ENCODE peak calls at places on chromosome 19, in seven cellular contexts. H, T, Q, W, A, X and G are unnamed samples.

GRCh38 chr19:51354742-51355148 is 11.4 kb downstream of the ETFB start:
- DNase-seq in H (peak; percentile 56), T (no peak), Q (no peak), W (no peak), A (no peak), X (no peak), G (no peak)

GRCh38 chr19:50607874-50608785 is 31.6 kb downstream of the SYT3 start:
- DNase-seq in H (peak; percentile 32), T (no peak), Q (peak; percentile 60), W (no peak), A (peak; percentile 47), X (peak; percentile 84), G (peak; percentile 81)

GRCh38 chr19:49997709-49998108 is 27.5 kb downstream of the VRK3 start:
- DNase-seq in H (peak; percentile 11), T (no peak), Q (no peak), W (no peak), A (no peak), X (no peak), G (no peak)

GRCh38 chr19:465056-465816 is 4.4 kb upstream of the SHC2 start:
- DNase-seq in H (no peak), T (no peak), Q (no peak), W (no peak), A (no peak), X (no peak), G (no peak)

GRCh38 chr19:4208385-4209094 is 20.8 kb upstream of the EBI3 start:
- DNase-seq in H (peak; percentile 32), T (no peak), Q (peak; percentile 65), W (no peak), A (no peak), X (no peak), G (no peak)

GRCh38 chr19:35942235-35942634 is 6.1 kb downstream of the LRFN3 start:
- DNase-seq in H (no peak), T (no peak), Q (no peak), W (no peak), A (no peak), X (no peak), G (no peak)

GRCh38 chr19:38617283-38617763 is 430 bp downstream of the MAP4K1 start:
- DNase-seq in H (no peak), T (no peak), Q (no peak), W (no peak), A (no peak), X (peak; percentile 74), G (no peak)

GRCh38 chr19:17086811-17087210 is 11.2 kb downstream of the MYO9B start:
- DNase-seq in H (no peak), T (no peak), Q (no peak), W (no peak), A (no peak), X (no peak), G (no peak)

GRCh38 chr19:48807590-48808308 is 3.1 kb downstream of the BCAT2 start:
- DNase-seq in H (no peak), T (no peak), Q (peak; percentile 71), W (no peak), A (no peak), X (no peak), G (no peak)

GRCh38 chr19:823565-824121 is 1.9 kb upstream of the PLPPR3 start:
- DNase-seq in H (no peak), T (no peak), Q (no peak), W (peak; percentile 79), A (no peak), X (no peak), G (no peak)

GRCh38 chr19:17260842-17261325 is 3.7 kb downstream of the USHBP1 start:
- DNase-seq in H (peak; percentile 50), T (peak; percentile 43), Q (peak; percentile 90), W (peak; percentile 86), A (peak; percentile 84), X (peak; percentile 97), G (peak; percentile 89)

GRCh38 chr19:15371786-15372380 is 7.7 kb downstream of the AKAP8 start:
- DNase-seq in H (no peak), T (no peak), Q (no peak), W (no peak), A (no peak), X (peak; percentile 62), G (no peak)

GRCh38 chr19:789473-790052 is 7.7 kb upstream of the PTBP1 start:
- DNase-seq in H (no peak), T (no peak), Q (no peak), W (no peak), A (no peak), X (no peak), G (no peak)

GRCh38 chr19:1449467-1450442 is at the start of gene APC2:
- DNase-seq in H (no peak), T (no peak), Q (no peak), W (no peak), A (no peak), X (no peak), G (no peak)

GRCh38 chr19:19257836-19258588 is 15.1 kb downstream of the TM6SF2 start:
- DNase-seq in H (no peak), T (no peak), Q (no peak), W (no peak), A (no peak), X (no peak), G (no peak)

GRCh38 chr19:18940791-18941627 is at the start of gene HOMER3:
- DNase-seq in H (peak; percentile 38), T (peak; percentile 76), Q (peak; percentile 86), W (peak; percentile 78), A (peak; percentile 84), X (peak; percentile 95), G (peak; percentile 87)

GRCh38 chr19:45250832-45251451 is at the start of gene MARK4:
- DNase-seq in H (peak; percentile 39), T (no peak), Q (peak; percentile 76), W (no peak), A (peak; percentile 54), X (peak; percentile 89), G (peak; percentile 72)

GRCh38 chr19:45249261-45250033 is 1.6 kb upstream of the MARK4 start:
- DNase-seq in H (no peak), T (no peak), Q (no peak), W (no peak), A (no peak), X (no peak), G (no peak)

GRCh38 chr19:45251452-45252354 is 632 bp downstream of the MARK4 start:
- DNase-seq in H (no peak), T (no peak), Q (no peak), W (no peak), A (no peak), X (peak; percentile 84), G (no peak)

GRCh38 chr19:45247136-45247535 is 1.9 kb upstream of the EXOC3L2 start:
- DNase-seq in H (no peak), T (no peak), Q (no peak), W (no peak), A (no peak), X (no peak), G (no peak)

DNA sequence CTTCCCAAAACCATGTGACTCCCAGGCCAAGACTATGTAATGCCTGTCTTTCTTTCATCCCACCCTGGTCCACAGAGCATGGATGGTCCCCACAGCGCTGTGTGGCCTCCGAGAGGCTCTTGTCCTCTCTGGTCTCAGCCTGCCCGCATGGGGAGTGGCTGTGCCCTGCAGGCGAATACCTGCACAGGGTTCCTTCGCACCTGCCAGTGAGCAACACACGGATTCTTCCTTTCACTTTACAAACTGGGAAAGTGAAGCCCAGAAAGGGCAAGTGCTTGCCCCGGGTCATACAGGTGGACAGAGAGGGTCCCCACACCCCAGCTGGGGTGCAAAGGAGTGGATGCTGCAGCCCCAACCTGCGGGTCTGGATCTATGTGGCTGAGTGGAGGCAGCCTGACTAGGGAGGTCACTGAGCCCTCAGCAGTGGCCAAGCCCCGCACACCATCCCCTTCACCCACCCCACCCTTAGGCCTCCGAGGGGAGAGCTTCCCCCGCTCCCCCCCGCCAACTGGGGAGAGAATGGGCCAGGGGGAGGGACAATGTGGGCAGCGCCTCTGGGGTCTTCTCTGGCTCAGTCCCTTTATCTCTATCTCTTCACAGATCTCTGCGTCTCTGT is 747 bp upstream of the MARK4 start:
- DNase-seq in H (no peak), T (no peak), Q (no peak), W (no peak), A (no peak), X (peak; percentile 73), G (no peak)
- H3K27ac ChIP-seq in H (no peak overlapping the region), T (peak overlapping the region; percentile 77), Q (peak overlapping the region; percentile 78), W (peak overlapping the region; percentile 88), A (no peak overlapping the region), X (peak overlapping the region; percentile 83), G (peak overlapping the region; percentile 80)

GRCh38 chr19:6325614-6326013 is 7.8 kb downstream of the ACER1 start:
- DNase-seq in H (no peak), T (no peak), Q (no peak), W (no peak), A (no peak), X (no peak), G (no peak)
- H3K4me1 ChIP-seq in H (no peaks in the 10 kb centered on the region), T (no peaks in the 10 kb centered on the region), Q (no peaks in the 10 kb centered on the region), W (no peaks in the 10 kb centered on the region), A (no peaks in the 10 kb centered on the region), X (no peaks in the 10 kb centered on the region), G (no peaks in the 10 kb centered on the region)

GRCh38 chr19:44182145-44182544 is 17.2 kb downstream of the ZNF226 start:
- DNase-seq in H (no peak), T (no peak), Q (no peak), W (no peak), A (no peak), X (no peak), G (no peak)
- TF ChIP-seq CTCF in H (no peak), T (no peak), Q (no peak), W (no peak), A (no peak), X (no peak), G (no peak)

GRCh38 chr19:8224394-8225145 is 15.4 kb downstream of the CERS4 start:
- DNase-seq in H (no peak), T (peak; percentile 62), Q (no peak), W (no peak), A (no peak), X (no peak), G (peak; percentile 73)
- H3K27ac ChIP-seq in H (no peak overlapping the region), T (no peak overlapping the region), Q (no peak overlapping the region), W (no peak overlapping the region), A (no peak overlapping the region), X (no peak overlapping the region), G (no peak overlapping the region)